ENCODE peak calls at places on chromosomes 3 and 15, in six cellular contexts. One of them, this sample, is unnamed.

GRCh38 chr3:58646503-58646902 is 20.1 kb downstream of the FAM3D start:
- DNase-seq in GM23248: peak
- DNase-seq in brain microvascular endothelial cell: no peak
- DNase-seq in lower lobe of right lung: no peak
- DNase-seq in prostate gland: peak
- DNase-seq in A549: no peak
- DNase-seq in this sample: no peak

GRCh38 chr3:112908252-112908651 is 61.6 kb upstream of the CD200R1L start:
- DNase-seq in GM23248: no peak
- DNase-seq in brain microvascular endothelial cell: no peak
- DNase-seq in lower lobe of right lung: no peak
- DNase-seq in prostate gland: no peak
- DNase-seq in A549: no peak
- DNase-seq in this sample: no peak

GRCh38 chr3:107297597-107297996 is 79.6 kb upstream of the CCDC54 start:
- DNase-seq in GM23248: no peak
- DNase-seq in brain microvascular endothelial cell: no peak
- DNase-seq in lower lobe of right lung: no peak
- DNase-seq in prostate gland: no peak
- DNase-seq in A549: no peak
- DNase-seq in this sample: no peak

GRCh38 chr15:53936137-53936536 is 42.1 kb upstream of the UNC13C start:
- DNase-seq in GM23248: no peak
- DNase-seq in brain microvascular endothelial cell: no peak
- DNase-seq in lower lobe of right lung: no peak
- DNase-seq in prostate gland: no peak
- DNase-seq in A549: no peak
- DNase-seq in this sample: no peak

GRCh38 chr3:161305095-161305991 is 66.0 kb downstream of the SPTSSB start:
- DNase-seq in GM23248: peak
- DNase-seq in brain microvascular endothelial cell: peak
- DNase-seq in lower lobe of right lung: no peak
- DNase-seq in prostate gland: no peak
- DNase-seq in A549: peak
- DNase-seq in this sample: no peak

GRCh38 chr15:62783303-62783957 is 259.1 kb upstream of the TPM1 start:
- DNase-seq in GM23248: peak
- DNase-seq in brain microvascular endothelial cell: peak
- DNase-seq in lower lobe of right lung: no peak
- DNase-seq in prostate gland: no peak
- DNase-seq in A549: no peak
- DNase-seq in this sample: no peak

GRCh38 chr3:42991369-42992315 is 12.5 kb downstream of the GASK1A start:
- DNase-seq in GM23248: no peak
- DNase-seq in brain microvascular endothelial cell: no peak
- DNase-seq in lower lobe of right lung: no peak
- DNase-seq in prostate gland: no peak
- DNase-seq in A549: no peak
- DNase-seq in this sample: no peak

GRCh38 chr15:91182096-91182495 is 82.0 kb downstream of the SV2B start:
- DNase-seq in GM23248: no peak
- DNase-seq in brain microvascular endothelial cell: no peak
- DNase-seq in lower lobe of right lung: no peak
- DNase-seq in prostate gland: no peak
- DNase-seq in A549: no peak
- DNase-seq in this sample: no peak

GRCh38 chr3:184218814-184219213 is 10.6 kb upstream of the VWA5B2 start:
- DNase-seq in GM23248: no peak
- DNase-seq in brain microvascular endothelial cell: no peak
- DNase-seq in lower lobe of right lung: no peak
- DNase-seq in prostate gland: no peak
- DNase-seq in A549: no peak
- DNase-seq in this sample: no peak

GRCh38 chr15:42544858-42545629 is 3.5 kb downstream of the LRRC57 start:
- DNase-seq in GM23248: no peak
- DNase-seq in brain microvascular endothelial cell: peak
- DNase-seq in lower lobe of right lung: no peak
- DNase-seq in prostate gland: no peak
- DNase-seq in A549: no peak
- DNase-seq in this sample: no peak

DNA sequence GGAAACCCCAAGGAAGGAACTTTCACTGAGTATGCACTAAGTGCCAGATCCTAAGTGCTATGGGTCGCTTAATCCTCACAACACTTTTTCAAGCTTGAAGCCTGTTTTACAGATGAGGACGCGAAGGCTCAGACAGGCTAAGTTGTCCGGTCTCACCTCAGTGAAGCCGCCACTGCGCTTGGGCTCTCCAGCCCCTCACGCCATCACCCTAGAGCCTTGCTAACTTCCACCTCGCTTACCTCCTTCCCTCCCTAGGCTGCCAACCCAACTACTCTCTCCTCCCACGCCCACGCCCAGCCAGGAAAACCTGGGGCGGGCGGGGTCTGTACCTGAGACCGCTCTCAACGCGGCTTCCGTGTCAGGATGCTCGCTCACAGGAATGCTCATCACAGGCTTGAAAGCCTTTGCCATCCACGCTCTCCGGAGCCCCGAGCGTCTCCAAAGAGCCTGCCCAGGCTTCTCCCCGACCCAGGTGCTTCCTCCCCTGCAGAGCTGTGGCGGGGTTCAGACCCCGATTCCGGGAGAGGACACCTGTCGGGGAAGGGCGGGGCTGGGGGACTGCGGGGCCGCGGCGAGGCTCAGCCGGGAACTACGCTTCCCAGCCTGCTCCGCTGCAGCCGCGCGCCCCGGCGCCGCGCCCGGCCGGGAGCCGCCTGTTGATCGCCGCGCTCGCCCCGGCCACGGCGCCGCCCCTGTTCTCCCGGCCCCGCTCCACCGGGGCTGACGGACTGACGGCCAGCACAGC is at the start of gene TMOD2:
- DNase-seq in GM23248: peak
- DNase-seq in brain microvascular endothelial cell: no peak
- DNase-seq in lower lobe of right lung: peak
- DNase-seq in prostate gland: peak
- DNase-seq in A549: peak
- DNase-seq in this sample: no peak
- H3K4me3 ChIP-seq in GM23248: peak
- H3K4me3 ChIP-seq in brain microvascular endothelial cell: peak
- H3K4me3 ChIP-seq in lower lobe of right lung: peak
- H3K4me3 ChIP-seq in prostate gland: peak
- H3K4me3 ChIP-seq in A549: peak
- H3K4me3 ChIP-seq in this sample: peak

GRCh38 chr3:29705906-29706507 is 425.1 kb downstream of the RBMS3 start:
- DNase-seq in GM23248: no peak
- DNase-seq in brain microvascular endothelial cell: no peak
- DNase-seq in lower lobe of right lung: no peak
- DNase-seq in prostate gland: no peak
- DNase-seq in A549: no peak
- DNase-seq in this sample: no peak
- H3K4me3 ChIP-seq in GM23248: no peak
- H3K4me3 ChIP-seq in brain microvascular endothelial cell: no peak
- H3K4me3 ChIP-seq in lower lobe of right lung: no peak
- H3K4me3 ChIP-seq in prostate gland: no peak
- H3K4me3 ChIP-seq in A549: no peak
- H3K4me3 ChIP-seq in this sample: no peak

GRCh38 chr15:93088200-93088980 is 621 bp downstream of the RGMA start:
- DNase-seq in GM23248: peak
- DNase-seq in brain microvascular endothelial cell: no peak
- DNase-seq in lower lobe of right lung: no peak
- DNase-seq in prostate gland: no peak
- DNase-seq in A549: peak
- DNase-seq in this sample: no peak
- H3K4me3 ChIP-seq in GM23248: peak
- H3K4me3 ChIP-seq in brain microvascular endothelial cell: peak
- H3K4me3 ChIP-seq in lower lobe of right lung: peak
- H3K4me3 ChIP-seq in prostate gland: peak
- H3K4me3 ChIP-seq in A549: peak
- H3K4me3 ChIP-seq in this sample: no peak

GRCh38 chr3:45969953-45970352 is 25.7 kb downstream of the FYCO1 start:
- DNase-seq in GM23248: no peak
- DNase-seq in brain microvascular endothelial cell: no peak
- DNase-seq in lower lobe of right lung: no peak
- DNase-seq in prostate gland: no peak
- DNase-seq in A549: no peak
- DNase-seq in this sample: no peak
- H3K4me3 ChIP-seq in GM23248: no peak
- H3K4me3 ChIP-seq in brain microvascular endothelial cell: no peak
- H3K4me3 ChIP-seq in lower lobe of right lung: no peak
- H3K4me3 ChIP-seq in prostate gland: no peak
- H3K4me3 ChIP-seq in A549: no peak
- H3K4me3 ChIP-seq in this sample: no peak

GRCh38 chr15:48176957-48177356 is 1.1 kb downstream of the MYEF2 start:
- DNase-seq in GM23248: no peak
- DNase-seq in brain microvascular endothelial cell: no peak
- DNase-seq in lower lobe of right lung: no peak
- DNase-seq in prostate gland: no peak
- DNase-seq in A549: no peak
- DNase-seq in this sample: no peak
- H3K4me3 ChIP-seq in GM23248: peak
- H3K4me3 ChIP-seq in brain microvascular endothelial cell: no peak
- H3K4me3 ChIP-seq in lower lobe of right lung: peak
- H3K4me3 ChIP-seq in prostate gland: no peak
- H3K4me3 ChIP-seq in A549: peak
- H3K4me3 ChIP-seq in this sample: no peak

This sample was measured in HCT116.